ENCODE peak calls at places on chromosomes 7 and 10, in five cellular contexts. D is right atrium auricular region, T is heart left ventricle, Y is lower lobe of right lung, L is upper lobe of right lung. K is an unnamed sample.

GRCh38 chr7:129202058-129202777 is 13.8 kb downstream of the SMO start:
- DNase-seq in D (no peak), L (no peak), T (no peak), Y (no peak), K (no peak)

GRCh38 chr10:76675951-76676587 is 961.5 kb downstream of the KCNMA1 start:
- DNase-seq in D (peak; percentile 87), L (no peak), Y (no peak), T (peak; percentile 42), K (peak; percentile 29)

GRCh38 chr10:29703276-29703675 is 68.5 kb upstream of the SVIL start:
- DNase-seq in L (no peak), D (no peak), T (no peak), Y (no peak), K (no peak)

GRCh38 chr7:36001546-36001945 is 151.5 kb upstream of the EEPD1 start:
- DNase-seq in D (no peak), T (no peak), L (no peak), Y (no peak), K (no peak)

GRCh38 chr7:144384555-144385245 is 18.8 kb downstream of the NOBOX start:
- DNase-seq in L (no peak), D (peak; percentile 28), Y (no peak), T (no peak), K (peak; percentile 41)

GRCh38 chr7:2553831-2554581 is 1.3 kb downstream of the BRAT1 start:
- DNase-seq in Y (peak; percentile 39), T (no peak), L (peak; percentile 4), D (no peak), K (no peak)

GRCh38 chr10:48685731-48686130 is 1.1 kb downstream of the WDFY4 start:
- DNase-seq in T (no peak), L (no peak), D (peak; percentile 38), Y (no peak), K (no peak)

GRCh38 chr7:41304995-41305394 is 397.9 kb downstream of the INHBA start:
- DNase-seq in L (no peak), D (no peak), T (no peak), Y (no peak), K (no peak)

GRCh38 chr7:129493555-129493954 is 8.8 kb upstream of the SMKR1 start:
- DNase-seq in Y (no peak), L (no peak), T (no peak), D (no peak), K (no peak)

GRCh38 chr7:142714375-142714774 is 34.9 kb upstream of the PRSS1 start:
- DNase-seq in L (no peak), D (no peak), Y (no peak), T (no peak), K (no peak)

GRCh38 chr7:108603922-108604684 is 34.4 kb downstream of the DNAJB9 start:
- DNase-seq in Y (no peak), D (no peak), T (no peak), L (no peak), K (no peak)

GRCh38 chr10:100508691-100509150 is 10.9 kb downstream of the SEC31B start:
- DNase-seq in D (no peak), L (no peak), Y (no peak), T (no peak), K (no peak)

GRCh38 chr7:1403844-1404404 is 55.3 kb downstream of the MICALL2 start:
- DNase-seq in D (no peak), T (no peak), L (no peak), Y (no peak), K (no peak)

GRCh38 chr10:45557275-45557905 is 115.2 kb downstream of the ZFAND4 start:
- DNase-seq in T (no peak), L (no peak), D (no peak), Y (no peak), K (no peak)

GRCh38 chr7:93817561-93817960 is 73.0 kb downstream of the TFPI2 start:
- DNase-seq in D (no peak), L (no peak), Y (no peak), T (no peak), K (no peak)

GRCh38 chr7:83936056-83936703 is 258.4 kb downstream of the SEMA3A start:
- DNase-seq in D (no peak), T (peak; percentile 39), Y (peak; percentile 49), L (no peak), K (peak; percentile 33)

GRCh38 chr10:3091346-3091787 is 24.0 kb downstream of the PFKP start:
- DNase-seq in Y (peak; percentile 79), L (peak; percentile 81), D (no peak), T (no peak), K (no peak)

GRCh38 chr7:131021460-131021859 is 287.5 kb upstream of the KLF14 start:
- DNase-seq in T (no peak), L (no peak), Y (no peak), D (no peak), K (no peak)

GRCh38 chr10:49700997-49701396 is 21.5 kb downstream of the C10orf53 start:
- DNase-seq in L (no peak), T (no peak), D (no peak), Y (no peak), K (no peak)

GRCh38 chr7:116464375-116464774 is 35.2 kb upstream of the CAV2 start:
- DNase-seq in D (no peak), T (no peak), Y (no peak), L (no peak), K (no peak)

GRCh38 chr10:84291389-84291788 is 37.0 kb upstream of the CCSER2 start:
- DNase-seq in L (no peak), D (no peak), T (no peak), Y (no peak), K (no peak)

GRCh38 chr7:85525661-85526060 is 338.8 kb upstream of the SEMA3D start:
- DNase-seq in Y (no peak), T (no peak), L (no peak), D (no peak), K (no peak)

GRCh38 chr10:128062837-128063563 is 63.2 kb downstream of the MKI67 start:
- DNase-seq in L (peak; percentile 67), D (no peak), Y (no peak), T (no peak), K (peak; percentile 45)

GRCh38 chr7:137882261-137882668 is 35.5 kb upstream of the DGKI start:
- DNase-seq in L (no peak), D (no peak), Y (no peak), T (peak; percentile 63), K (no peak)

GRCh38 chr7:12110425-12110824 is 100.7 kb upstream of the TMEM106B start:
- DNase-seq in L (no peak), T (no peak), Y (no peak), D (no peak), K (no peak)

GRCh38 chr7:77335581-77335980 is 80.6 kb downstream of the GSAP start:
- DNase-seq in Y (no peak), L (no peak), T (no peak), D (no peak), K (no peak)

GRCh38 chr7:132234751-132235150 is 341.5 kb downstream of the PLXNA4 start:
- DNase-seq in L (no peak), D (no peak), T (no peak), Y (no peak), K (no peak)

GRCh38 chr7:92013611-92014010 is 72.9 kb downstream of the AKAP9 start:
- DNase-seq in T (no peak), L (no peak), D (no peak), Y (no peak), K (no peak)

GRCh38 chr10:80462277-80462985 is 8.3 kb downstream of the TSPAN14 start:
- DNase-seq in L (no peak), T (no peak), D (no peak), Y (no peak), K (no peak)

GRCh38 chr7:80618105-80618504 is 20.3 kb upstream of the CD36 start:
- DNase-seq in T (no peak), L (no peak), Y (no peak), D (no peak), K (no peak)

GRCh38 chr10:127123626-127124025 is 72.8 kb downstream of the INSYN2A start:
- DNase-seq in T (no peak), Y (no peak), D (no peak), L (no peak), K (no peak)

GRCh38 chr7:7181519-7182155 is 707 bp upstream of the C1GALT1 start:
- DNase-seq in T (peak; percentile 26), Y (peak; percentile 62), L (peak; percentile 67), D (no peak), K (peak; percentile 50)

GRCh38 chr7:76281706-76282343 is 20.6 kb upstream of the HSPB1 start:
- DNase-seq in L (no peak), T (no peak), D (no peak), Y (no peak), K (no peak)

GRCh38 chr10:30219977-30220751 is 128.9 kb downstream of the MTPAP start:
- DNase-seq in L (no peak), T (no peak), D (no peak), Y (peak; percentile 47), K (no peak)

GRCh38 chr10:77834943-77835668 is 91.4 kb downstream of the DLG5 start:
- DNase-seq in L (no peak), D (no peak), Y (no peak), T (no peak), K (no peak)

GRCh38 chr10:77836299-77836820 is 90.2 kb downstream of the DLG5 start:
- DNase-seq in T (peak; percentile 60), D (peak; percentile 86), L (no peak), Y (peak; percentile 74), K (peak; percentile 56)

GRCh38 chr10:77835669-77836086 is 90.9 kb downstream of the DLG5 start:
- DNase-seq in D (no peak), Y (no peak), T (peak; percentile 72), L (no peak), K (no peak)

GRCh38 chr10:77837925-77838595 is 88.5 kb downstream of the DLG5 start:
- DNase-seq in T (no peak), L (no peak), Y (no peak), D (no peak), K (no peak)

GRCh38 chr10:77837248-77837924 is 89.2 kb downstream of the DLG5 start:
- DNase-seq in D (no peak), T (no peak), Y (no peak), L (no peak), K (no peak)
- H3K36me3 ChIP-seq in D (peaks cover 43% of the 10 kb centered on the region), T (peaks cover 44% of the 10 kb centered on the region), Y (peaks cover 63% of the 10 kb centered on the region), L (peaks cover 46% of the 10 kb centered on the region), K (no peaks in the 10 kb centered on the region)

GRCh38 chr10:72173635-72174296 is 42.0 kb upstream of the ANAPC16 start:
- DNase-seq in L (no peak), D (no peak), Y (no peak), T (no peak), K (peak; percentile 14)
- H3K4me1 ChIP-seq in L (no peaks in the 10 kb centered on the region), D (no peaks in the 10 kb centered on the region), Y (peaks cover 23% of the 10 kb centered on the region), T (peaks cover 12% of the 10 kb centered on the region), K (peaks cover 7% of the 10 kb centered on the region)

GRCh38 chr10:7829289-7829834 is 11.1 kb downstream of the TAF3 start:
- DNase-seq in Y (no peak), L (no peak), D (no peak), T (no peak), K (no peak)
- H3K36me3 ChIP-seq in Y (peaks cover 29% of the 10 kb centered on the region), L (peaks cover 17% of the 10 kb centered on the region), D (peaks cover 10% of the 10 kb centered on the region), T (peaks cover 30% of the 10 kb centered on the region), K (no peaks in the 10 kb centered on the region)

GRCh38 chr10:13983035-13983434 is 347.7 kb downstream of the FRMD4A start:
- DNase-seq in L (no peak), Y (no peak), T (no peak), D (no peak), K (no peak)
- H3K4me1 ChIP-seq in L (peaks cover 3% of the 10 kb centered on the region), Y (no peaks in the 10 kb centered on the region), T (no peaks in the 10 kb centered on the region), D (no peaks in the 10 kb centered on the region), K (no peaks in the 10 kb centered on the region)

GRCh38 chr7:98935811-98936210 is 57.5 kb downstream of the TRRAP start:
- DNase-seq in Y (no peak), L (no peak), T (no peak), D (no peak), K (no peak)
- H3K36me3 ChIP-seq in Y (peaks cover 100% of the 10 kb centered on the region), L (peaks cover 100% of the 10 kb centered on the region), T (peaks cover 98% of the 10 kb centered on the region), D (peaks cover 82% of the 10 kb centered on the region), K (peaks cover 32% of the 10 kb centered on the region)

GRCh38 chr10:91591792-91592165 is 41.1 kb downstream of the PPP1R3C start:
- DNase-seq in D (no peak), L (no peak), T (no peak), Y (no peak), K (no peak)
- H3K4me1 ChIP-seq in D (no peaks in the 10 kb centered on the region), L (peaks cover 15% of the 10 kb centered on the region), T (peaks cover 26% of the 10 kb centered on the region), Y (peaks cover 26% of the 10 kb centered on the region), K (peaks cover 22% of the 10 kb centered on the region)

K was measured in mucosa of descending colon.